ENCODE peak calls at places on chromosomes 5 and 9, in six cellular contexts. V is GM12878, K is H1, R is HepG2, O is K562, J is SK-N-SH. E is an unnamed sample.

GRCh38 chr5:111734013-111734412 is 23.0 kb downstream of the NREP start:
- DNase-seq in V (no peak), K (no peak), R (no peak), O (no peak), J (no peak), E (no peak)

GRCh38 chr5:87210076-87210475 is 57.6 kb upstream of the RASA1 start:
- DNase-seq in V (no peak), K (no peak), R (no peak), O (no peak), J (no peak), E (no peak)

GRCh38 chr5:140108093-140109049 is 5.5 kb upstream of the PURA start:
- DNase-seq in V (no peak), K (no peak), R (no peak), O (no peak), J (peak), E (no peak)

GRCh38 chr9:114988962-114989599 is 58.7 kb upstream of the TNFSF8 start:
- DNase-seq in V (peak), K (no peak), R (no peak), O (no peak), J (no peak), E (peak)

GRCh38 chr9:6305954-6306563 is 22.1 kb upstream of the TPD52L3 start:
- DNase-seq in V (peak), K (no peak), R (peak), O (no peak), J (peak), E (no peak)

GRCh38 chr9:133403766-133404439 is 13.9 kb downstream of the REXO4 start:
- DNase-seq in V (no peak), K (peak), R (peak), O (peak), J (peak), E (peak)

GRCh38 chr5:95261369-95262175 is 23.3 kb downstream of the MCTP1 start:
- DNase-seq in V (no peak), K (no peak), R (peak), O (no peak), J (no peak), E (no peak)

GRCh38 chr9:123473226-123473625 is 117.2 kb downstream of the CRB2 start:
- DNase-seq in V (no peak), K (no peak), R (no peak), O (no peak), J (peak), E (no peak)

GRCh38 chr5:3276891-3277290 is 318.7 kb upstream of the IRX1 start:
- DNase-seq in V (no peak), K (no peak), R (no peak), O (no peak), J (no peak), E (no peak)

GRCh38 chr9:17135578-17135904 is 701 bp downstream of the CNTLN start:
- DNase-seq in V (no peak), K (no peak), R (no peak), O (no peak), J (no peak), E (no peak)

GRCh38 chr5:107633171-107633901 is 37.4 kb downstream of the EFNA5 start:
- DNase-seq in V (no peak), K (no peak), R (no peak), O (no peak), J (no peak), E (peak)

GRCh38 chr5:87541668-87542067 is 128.9 kb upstream of the CCNH start:
- DNase-seq in V (no peak), K (no peak), R (no peak), O (no peak), J (no peak), E (no peak)

GRCh38 chr9:96655198-96655851 is at the start of gene PRXL2C:
- DNase-seq in V (no peak), K (no peak), R (peak), O (peak), J (peak), E (peak)

GRCh38 chr9:126689027-126689825 is 75.5 kb downstream of the LMX1B start:
- DNase-seq in V (no peak), K (no peak), R (no peak), O (no peak), J (peak), E (no peak)

GRCh38 chr9:99274016-99274415 is 51.9 kb downstream of the SEC61B start:
- DNase-seq in V (no peak), K (no peak), R (no peak), O (no peak), J (no peak), E (no peak)

DNA sequence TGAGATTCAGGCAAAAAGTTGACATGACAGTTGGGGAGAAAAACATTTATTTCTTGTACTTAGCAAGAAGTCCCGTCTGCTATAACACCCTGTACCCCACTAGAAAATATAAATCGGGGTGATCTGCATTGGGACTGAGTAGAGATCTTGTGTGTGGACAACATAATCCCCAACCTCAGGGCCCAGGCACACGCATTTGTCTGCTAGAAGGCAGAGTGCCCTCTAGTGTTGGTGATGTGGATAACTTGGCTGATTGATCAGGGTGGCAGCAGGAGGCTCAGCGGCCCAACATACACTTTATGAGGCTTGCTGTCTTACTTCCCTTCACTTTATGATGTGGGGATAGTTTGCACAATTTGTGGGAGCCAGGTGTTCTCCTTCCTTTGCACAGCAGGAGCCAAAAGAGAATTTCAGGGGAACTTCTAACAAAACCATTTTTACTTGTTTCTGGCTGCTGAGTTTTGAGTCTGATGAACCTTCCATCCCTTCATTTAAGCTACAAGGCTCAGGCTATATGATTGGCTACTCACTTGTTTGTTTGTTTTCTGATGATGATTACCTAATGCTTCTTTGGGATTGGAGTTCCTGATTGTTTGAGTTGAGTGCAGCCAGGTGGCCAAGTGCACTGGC is 263.2 kb downstream of the DMAC1 start:
- DNase-seq in V (no peak), K (no peak), R (peak), O (peak), J (peak), E (no peak)
- TF ChIP-seq GABPA in V (no peak), K (no peak), R (no peak), O (no peak), J (no peak), E (no peak)

GRCh38 chr9:136526625-136527066 is 19.2 kb downstream of the NOTCH1 start:
- DNase-seq in V (no peak), K (no peak), R (no peak), O (no peak), J (no peak), E (no peak)
- TF ChIP-seq GABPA in V (no peak), K (no peak), R (no peak), O (no peak), J (no peak), E (no peak)

GRCh38 chr9:23088932-23089364 is 642.3 kb downstream of the DMRTA1 start:
- DNase-seq in V (no peak), K (peak), R (no peak), O (no peak), J (no peak), E (no peak)
- TF ChIP-seq GABPA in V (no peak), K (no peak), R (no peak), O (no peak), J (no peak), E (no peak)

DNA sequence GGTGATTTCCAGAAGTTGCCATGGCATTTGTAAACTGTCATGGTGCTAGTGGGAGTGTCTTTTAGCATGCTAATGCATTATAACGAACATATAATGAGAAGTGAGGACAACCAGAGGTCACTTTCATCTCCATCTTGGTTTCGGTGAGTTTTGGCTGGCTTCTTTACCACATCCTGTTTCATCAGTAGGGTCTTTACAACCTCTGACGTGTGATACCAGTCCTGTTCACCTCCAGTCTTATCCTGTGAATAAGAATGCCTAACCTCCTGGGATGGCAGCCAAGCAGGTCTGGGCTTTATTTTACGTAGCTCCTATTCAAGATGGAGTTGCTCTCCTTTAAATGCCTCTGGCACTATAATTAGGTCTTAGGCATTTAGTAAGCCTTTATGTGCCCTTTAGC is 20.4 kb upstream of the RFK start:
- DNase-seq in V (peak), K (no peak), R (no peak), O (no peak), J (no peak), E (no peak)
- TF ChIP-seq GABPA in V (peak), K (no peak), R (no peak), O (peak), J (no peak), E (no peak)

DNA sequence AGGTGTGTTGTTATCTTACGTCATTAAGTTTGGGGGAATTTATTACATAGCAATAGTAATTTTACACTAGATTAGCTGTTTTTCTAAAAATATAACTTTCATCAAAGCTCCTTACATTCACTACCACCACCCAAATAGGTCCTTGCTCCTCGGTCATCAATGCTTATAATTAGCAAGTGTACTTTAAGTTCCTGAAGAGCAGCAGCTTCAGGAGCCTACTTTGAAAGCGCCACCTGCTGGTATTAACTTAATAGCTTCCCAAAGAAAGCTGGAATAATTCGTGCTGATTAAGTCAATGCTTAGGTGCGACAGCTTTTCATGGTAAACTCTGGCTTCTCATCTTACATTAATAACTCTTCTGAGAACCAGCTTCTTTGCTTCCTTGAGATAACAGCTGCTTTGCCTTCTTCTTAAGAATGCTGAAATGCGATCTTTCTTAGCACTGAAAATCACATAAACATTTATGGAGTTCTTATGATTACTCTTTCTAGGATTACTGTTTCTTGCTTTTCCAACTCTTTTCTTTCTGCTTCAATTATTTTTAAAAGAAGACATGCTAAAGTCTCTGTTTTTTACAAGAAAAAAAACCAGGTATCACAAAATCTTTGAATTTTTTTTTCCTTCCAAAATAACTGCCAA is 10.0 kb upstream of the C5 start:
- DNase-seq in V (no peak), K (no peak), R (peak), O (peak), J (peak), E (no peak)
- TF ChIP-seq GABPA in V (no peak), K (no peak), R (no peak), O (no peak), J (no peak), E (no peak)